ENCODE peak calls at places on chromosome 13, in nine cellular contexts. One of them, this sample, is unnamed.

GRCh38 chr13:76386316-76386715 is 499.9 kb downstream of the KCTD12 start:
- DNase-seq in CD8-positive, alpha-beta memory T cell: no peak
- DNase-seq in A549: no peak
- DNase-seq in WERI-Rb-1: no peak
- DNase-seq in tibial artery: no peak
- DNase-seq in body of pancreas: no peak
- DNase-seq in left lung: no peak
- DNase-seq in uterus: no peak
- DNase-seq in suprapubic skin: no peak
- DNase-seq in this sample: no peak

GRCh38 chr13:82833928-82834327 is 1048.3 kb downstream of the SLITRK1 start:
- DNase-seq in CD8-positive, alpha-beta memory T cell: no peak
- DNase-seq in A549: no peak
- DNase-seq in WERI-Rb-1: no peak
- DNase-seq in tibial artery: no peak
- DNase-seq in body of pancreas: no peak
- DNase-seq in left lung: no peak
- DNase-seq in uterus: no peak
- DNase-seq in suprapubic skin: no peak
- DNase-seq in this sample: no peak

GRCh38 chr13:47281981-47282380 is 385.1 kb upstream of the HTR2A start:
- DNase-seq in CD8-positive, alpha-beta memory T cell: no peak
- DNase-seq in A549: no peak
- DNase-seq in WERI-Rb-1: no peak
- DNase-seq in tibial artery: no peak
- DNase-seq in body of pancreas: no peak
- DNase-seq in left lung: no peak
- DNase-seq in uterus: no peak
- DNase-seq in suprapubic skin: no peak
- DNase-seq in this sample: no peak

GRCh38 chr13:50403311-50403710 is 388.1 kb downstream of the KCNRG start:
- DNase-seq in CD8-positive, alpha-beta memory T cell: no peak
- DNase-seq in A549: no peak
- DNase-seq in WERI-Rb-1: no peak
- DNase-seq in tibial artery: no peak
- DNase-seq in body of pancreas: peak; percentile 24
- DNase-seq in left lung: no peak
- DNase-seq in uterus: no peak
- DNase-seq in suprapubic skin: no peak
- DNase-seq in this sample: no peak

GRCh38 chr13:59776924-59777690 is 386.6 kb downstream of the DIAPH3 start:
- DNase-seq in CD8-positive, alpha-beta memory T cell: no peak
- DNase-seq in A549: no peak
- DNase-seq in WERI-Rb-1: no peak
- DNase-seq in tibial artery: no peak
- DNase-seq in body of pancreas: no peak
- DNase-seq in left lung: no peak
- DNase-seq in uterus: no peak
- DNase-seq in suprapubic skin: no peak
- DNase-seq in this sample: no peak

GRCh38 chr13:34302596-34302995 is 484.6 kb downstream of the RFC3 start:
- DNase-seq in CD8-positive, alpha-beta memory T cell: no peak
- DNase-seq in A549: no peak
- DNase-seq in WERI-Rb-1: no peak
- DNase-seq in tibial artery: no peak
- DNase-seq in body of pancreas: no peak
- DNase-seq in left lung: no peak
- DNase-seq in uterus: no peak
- DNase-seq in suprapubic skin: no peak
- DNase-seq in this sample: no peak

GRCh38 chr13:44854264-44855060 is 134.8 kb downstream of the NUFIP1 start:
- DNase-seq in CD8-positive, alpha-beta memory T cell: no peak
- DNase-seq in A549: no peak
- DNase-seq in WERI-Rb-1: peak; percentile 20
- DNase-seq in tibial artery: no peak
- DNase-seq in body of pancreas: peak; percentile 82
- DNase-seq in left lung: no peak
- DNase-seq in uterus: no peak
- DNase-seq in suprapubic skin: no peak
- DNase-seq in this sample: no peak

GRCh38 chr13:97879646-97880297 is 73.7 kb upstream of the IPO5 start:
- DNase-seq in CD8-positive, alpha-beta memory T cell: no peak
- DNase-seq in A549: peak; percentile 15
- DNase-seq in WERI-Rb-1: no peak
- DNase-seq in tibial artery: no peak
- DNase-seq in body of pancreas: no peak
- DNase-seq in left lung: no peak
- DNase-seq in uterus: no peak
- DNase-seq in suprapubic skin: no peak
- DNase-seq in this sample: no peak

GRCh38 chr13:85148009-85148408 is 651.2 kb downstream of the SLITRK6 start:
- DNase-seq in CD8-positive, alpha-beta memory T cell: no peak
- DNase-seq in A549: no peak
- DNase-seq in WERI-Rb-1: peak; percentile 94
- DNase-seq in tibial artery: no peak
- DNase-seq in body of pancreas: no peak
- DNase-seq in left lung: no peak
- DNase-seq in uterus: no peak
- DNase-seq in suprapubic skin: no peak
- DNase-seq in this sample: no peak

GRCh38 chr13:48969685-48970084 is 6.0 kb upstream of the FNDC3A start:
- DNase-seq in CD8-positive, alpha-beta memory T cell: no peak
- DNase-seq in A549: no peak
- DNase-seq in WERI-Rb-1: no peak
- DNase-seq in tibial artery: no peak
- DNase-seq in body of pancreas: no peak
- DNase-seq in left lung: no peak
- DNase-seq in uterus: no peak
- DNase-seq in suprapubic skin: no peak
- DNase-seq in this sample: no peak

GRCh38 chr13:91297503-91297902 is 50.0 kb upstream of the MIR17HG start:
- DNase-seq in CD8-positive, alpha-beta memory T cell: no peak
- DNase-seq in A549: no peak
- DNase-seq in WERI-Rb-1: no peak
- DNase-seq in tibial artery: no peak
- DNase-seq in body of pancreas: no peak
- DNase-seq in left lung: no peak
- DNase-seq in uterus: no peak
- DNase-seq in suprapubic skin: no peak
- DNase-seq in this sample: no peak

DNA sequence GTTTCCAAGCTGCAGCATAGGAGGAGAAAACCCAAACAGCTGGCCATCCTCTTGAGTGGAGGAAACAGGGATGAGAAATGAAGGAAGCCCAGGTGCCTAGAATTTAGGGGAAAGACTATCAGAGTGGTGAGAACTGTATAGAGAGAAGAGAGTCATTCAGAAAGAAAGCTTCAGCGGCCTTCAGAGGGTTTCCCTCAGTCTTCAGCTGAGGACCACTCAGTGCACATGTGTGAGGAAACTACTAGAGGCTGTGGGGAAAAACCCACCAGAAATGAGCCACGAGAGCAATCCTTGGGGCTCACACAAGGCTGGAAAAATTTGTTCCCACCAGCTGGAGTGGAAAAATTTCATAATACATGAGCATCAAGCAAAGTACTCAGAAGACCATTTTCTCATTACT is 35.2 kb upstream of the CPB2 start:
- DNase-seq in CD8-positive, alpha-beta memory T cell: no peak
- DNase-seq in A549: no peak
- DNase-seq in WERI-Rb-1: no peak
- DNase-seq in tibial artery: no peak
- DNase-seq in body of pancreas: no peak
- DNase-seq in left lung: no peak
- DNase-seq in uterus: no peak
- DNase-seq in suprapubic skin: no peak
- DNase-seq in this sample: no peak
- H3K27ac ChIP-seq in CD8-positive, alpha-beta memory T cell: no peak overlapping the region
- H3K27ac ChIP-seq in A549: no peak overlapping the region
- H3K27ac ChIP-seq in WERI-Rb-1: no peak overlapping the region
- H3K27ac ChIP-seq in tibial artery: no peak overlapping the region
- H3K27ac ChIP-seq in body of pancreas: no peak overlapping the region
- H3K27ac ChIP-seq in left lung: no peak overlapping the region
- H3K27ac ChIP-seq in uterus: no peak overlapping the region
- H3K27ac ChIP-seq in suprapubic skin: no peak overlapping the region
- H3K27ac ChIP-seq in this sample: no peak overlapping the region

DNA sequence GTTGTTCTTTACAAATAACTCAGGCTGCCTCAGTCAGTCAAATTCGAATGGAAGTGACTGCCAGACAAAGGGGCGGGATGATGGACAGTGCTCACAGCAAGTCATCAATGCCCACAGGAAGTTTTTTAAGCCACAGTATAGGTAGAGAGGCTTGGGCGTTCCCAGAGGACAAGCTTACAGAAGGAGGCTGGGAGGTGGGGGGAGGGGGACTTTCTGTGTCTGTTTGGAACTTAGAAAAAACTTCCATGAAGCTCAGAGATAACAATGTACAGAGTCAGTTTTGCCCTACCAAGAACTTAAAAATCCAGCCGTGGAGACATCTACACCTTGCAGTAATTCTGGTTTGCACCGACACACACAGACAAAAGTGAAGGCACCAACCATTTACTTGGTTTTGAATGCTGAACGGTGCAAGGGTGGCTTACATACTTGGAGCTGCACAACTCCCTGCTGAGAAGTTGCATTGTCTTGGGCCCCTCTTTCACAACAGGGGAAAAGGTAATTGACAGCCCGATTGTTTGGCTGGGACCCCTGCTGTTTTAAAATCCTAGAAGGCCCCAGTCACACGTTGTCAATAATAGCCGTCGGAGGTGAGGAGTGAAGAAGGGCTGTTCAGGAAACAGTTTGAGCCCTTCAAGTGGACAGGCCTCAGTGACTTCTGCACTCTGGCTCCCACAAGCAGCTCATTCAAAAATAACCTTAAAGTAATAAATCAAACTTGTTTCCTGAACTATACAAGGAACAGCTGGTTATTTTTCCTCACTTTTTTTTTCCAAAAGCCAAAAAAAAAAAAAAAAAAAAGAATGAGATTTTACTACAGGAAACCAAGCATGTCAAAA is 18.8 kb upstream of the SPRY2 start:
- DNase-seq in CD8-positive, alpha-beta memory T cell: no peak
- DNase-seq in A549: no peak
- DNase-seq in WERI-Rb-1: no peak
- DNase-seq in tibial artery: no peak
- DNase-seq in body of pancreas: no peak
- DNase-seq in left lung: no peak
- DNase-seq in uterus: no peak
- DNase-seq in suprapubic skin: no peak
- DNase-seq in this sample: no peak
- H3K27ac ChIP-seq in CD8-positive, alpha-beta memory T cell: no peak overlapping the region
- H3K27ac ChIP-seq in A549: no peak overlapping the region
- H3K27ac ChIP-seq in WERI-Rb-1: no peak overlapping the region
- H3K27ac ChIP-seq in tibial artery: no peak overlapping the region
- H3K27ac ChIP-seq in body of pancreas: no peak overlapping the region
- H3K27ac ChIP-seq in left lung: no peak overlapping the region
- H3K27ac ChIP-seq in uterus: no peak overlapping the region
- H3K27ac ChIP-seq in suprapubic skin: no peak overlapping the region
- H3K27ac ChIP-seq in this sample: no peak overlapping the region

DNA sequence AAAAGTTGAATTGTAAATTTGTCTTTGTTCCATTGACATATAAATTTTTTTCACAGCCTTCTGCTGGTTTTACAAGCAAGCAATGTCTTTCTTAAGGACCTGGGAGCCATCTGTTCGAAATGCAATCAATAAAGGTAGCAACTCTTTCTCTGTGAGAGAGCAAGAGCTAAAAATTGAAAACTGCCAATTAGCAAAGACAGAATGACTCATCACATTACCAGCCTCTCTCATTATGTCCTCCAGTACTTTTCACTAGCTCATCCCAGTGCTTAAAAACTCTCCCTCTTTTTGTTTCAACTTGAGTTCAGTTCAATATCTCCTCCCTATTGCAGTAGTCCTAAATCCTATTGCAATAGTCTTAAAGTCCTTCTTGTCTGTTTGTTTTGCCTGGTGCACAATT is 760.7 kb upstream of the SLITRK6 start:
- DNase-seq in CD8-positive, alpha-beta memory T cell: no peak
- DNase-seq in A549: no peak
- DNase-seq in WERI-Rb-1: no peak
- DNase-seq in tibial artery: no peak
- DNase-seq in body of pancreas: no peak
- DNase-seq in left lung: no peak
- DNase-seq in uterus: no peak
- DNase-seq in suprapubic skin: no peak
- DNase-seq in this sample: no peak
- H3K27ac ChIP-seq in CD8-positive, alpha-beta memory T cell: no peak overlapping the region
- H3K27ac ChIP-seq in A549: no peak overlapping the region
- H3K27ac ChIP-seq in WERI-Rb-1: no peak overlapping the region
- H3K27ac ChIP-seq in tibial artery: no peak overlapping the region
- H3K27ac ChIP-seq in body of pancreas: no peak overlapping the region
- H3K27ac ChIP-seq in left lung: no peak overlapping the region
- H3K27ac ChIP-seq in uterus: no peak overlapping the region
- H3K27ac ChIP-seq in suprapubic skin: no peak overlapping the region
- H3K27ac ChIP-seq in this sample: no peak overlapping the region

GRCh38 chr13:106917024-106917491 is 349.1 kb upstream of the ARGLU1 start:
- DNase-seq in CD8-positive, alpha-beta memory T cell: no peak
- DNase-seq in A549: no peak
- DNase-seq in WERI-Rb-1: no peak
- DNase-seq in tibial artery: no peak
- DNase-seq in body of pancreas: no peak
- DNase-seq in left lung: no peak
- DNase-seq in uterus: no peak
- DNase-seq in suprapubic skin: no peak
- DNase-seq in this sample: no peak

GRCh38 chr13:106919093-106919492 is 351.2 kb upstream of the ARGLU1 start:
- DNase-seq in CD8-positive, alpha-beta memory T cell: peak; percentile 1
- DNase-seq in A549: no peak
- DNase-seq in WERI-Rb-1: no peak
- DNase-seq in tibial artery: no peak
- DNase-seq in body of pancreas: no peak
- DNase-seq in left lung: no peak
- DNase-seq in uterus: no peak
- DNase-seq in suprapubic skin: no peak
- DNase-seq in this sample: no peak

GRCh38 chr13:106917673-106918652 is 350.0 kb upstream of the ARGLU1 start:
- DNase-seq in CD8-positive, alpha-beta memory T cell: peak; percentile 56
- DNase-seq in A549: peak; percentile 35
- DNase-seq in WERI-Rb-1: peak; percentile 82
- DNase-seq in tibial artery: peak; percentile 60
- DNase-seq in body of pancreas: peak; percentile 77
- DNase-seq in left lung: peak; percentile 93
- DNase-seq in uterus: peak; percentile 74
- DNase-seq in suprapubic skin: peak; percentile 76
- DNase-seq in this sample: peak; percentile 25

GRCh38 chr13:106922384-106922783 is 354.4 kb upstream of the ARGLU1 start:
- DNase-seq in CD8-positive, alpha-beta memory T cell: no peak
- DNase-seq in A549: no peak
- DNase-seq in WERI-Rb-1: no peak
- DNase-seq in tibial artery: no peak
- DNase-seq in body of pancreas: no peak
- DNase-seq in left lung: no peak
- DNase-seq in uterus: no peak
- DNase-seq in suprapubic skin: no peak
- DNase-seq in this sample: no peak

DNA sequence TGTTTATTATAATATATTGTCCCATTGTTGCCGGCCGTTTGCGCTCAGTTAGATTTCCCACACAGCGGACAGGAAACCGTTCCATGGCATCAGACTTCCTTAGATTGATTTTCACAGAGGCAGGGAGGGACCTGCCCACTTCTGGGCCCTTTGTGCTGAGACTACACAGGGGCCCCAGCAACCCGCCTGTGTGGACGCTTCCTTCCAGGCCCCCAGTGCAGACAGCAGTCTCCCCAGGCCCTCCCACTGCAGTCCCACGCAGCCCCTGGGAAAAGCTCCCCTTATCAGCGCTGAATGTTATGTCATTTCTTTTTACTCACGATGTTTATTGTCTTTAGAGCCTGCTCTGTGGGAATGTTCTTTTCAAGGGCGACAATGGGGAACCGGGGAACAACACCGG is 351.7 kb upstream of the ARGLU1 start:
- DNase-seq in CD8-positive, alpha-beta memory T cell: no peak
- DNase-seq in A549: no peak
- DNase-seq in WERI-Rb-1: no peak
- DNase-seq in tibial artery: peak; percentile 43
- DNase-seq in body of pancreas: peak; percentile 16
- DNase-seq in left lung: no peak
- DNase-seq in uterus: peak; percentile 17
- DNase-seq in suprapubic skin: no peak
- DNase-seq in this sample: no peak
- H3K27ac ChIP-seq in CD8-positive, alpha-beta memory T cell: no peak overlapping the region
- H3K27ac ChIP-seq in A549: no peak overlapping the region
- H3K27ac ChIP-seq in WERI-Rb-1: no peak overlapping the region
- H3K27ac ChIP-seq in tibial artery: peak overlapping the region; percentile 89
- H3K27ac ChIP-seq in body of pancreas: peak overlapping the region; percentile 35
- H3K27ac ChIP-seq in left lung: peak overlapping the region; percentile 45
- H3K27ac ChIP-seq in uterus: peak overlapping the region; percentile 88
- H3K27ac ChIP-seq in suprapubic skin: peak overlapping the region; percentile 90
- H3K27ac ChIP-seq in this sample: no peak overlapping the region